ENCODE peak calls at places on chromosomes 5 and 9, in eight cellular contexts. D is HT-29; H is activated CD4-positive, CD25-positive, alpha-beta regulatory T cell treated with anti-CD3 and anti-CD28 coated beads, Interleukin-2, amount 50 U/mL, for 72 hours; W is K562; B is astrocyte of the hippocampus; O is naive thymus-derived CD8-positive, alpha-beta T cell; R is psoas muscle; E is activated naive CD8-positive, alpha-beta T cell treated with anti-CD3 and anti-CD28 coated beads, Interleukin-2, amount 50 U/mL, for 24 hours. F is an unnamed sample.

GRCh38 chr5:56161446-56161838 is 71.7 kb downstream of the ANKRD55 start:
- DNase-seq in H (no peak), W (no peak), O (no peak), D (no peak), E (no peak), R (no peak), B (no peak), F (no peak)

GRCh38 chr9:113296796-113297558 is 6.2 kb downstream of the RNF183 start:
- DNase-seq in W (no peak), R (no peak), D (no peak), E (no peak), H (no peak), O (no peak), B (no peak), F (no peak)

GRCh38 chr9:83220737-83221136 is 157.8 kb upstream of the RASEF start:
- DNase-seq in D (peak), H (no peak), R (no peak), O (no peak), E (no peak), B (peak), W (no peak), F (no peak)

GRCh38 chr5:119077444-119077843 is 6.6 kb downstream of the DMXL1 start:
- DNase-seq in E (no peak), B (no peak), R (no peak), O (no peak), W (peak), H (no peak), D (no peak), F (no peak)

GRCh38 chr5:132607133-132607532 is 50.4 kb downstream of the RAD50 start:
- DNase-seq in R (no peak), H (no peak), D (no peak), W (no peak), O (no peak), B (peak), E (no peak), F (no peak)

GRCh38 chr9:133962341-133962740 is 29.8 kb downstream of the VAV2 start:
- DNase-seq in R (no peak), W (no peak), O (peak), H (no peak), D (no peak), B (no peak), E (no peak), F (no peak)

GRCh38 chr5:167899490-167899889 is 392.0 kb upstream of the WWC1 start:
- DNase-seq in R (no peak), H (no peak), D (no peak), W (no peak), B (peak), E (no peak), O (no peak), F (no peak)

GRCh38 chr9:108512426-108513173 is 343.2 kb downstream of the ACTL7B start:
- DNase-seq in H (no peak), W (no peak), R (no peak), D (no peak), B (no peak), O (no peak), E (no peak), F (no peak)

GRCh38 chr9:4662989-4663792 is 1.1 kb downstream of the PLPP6 start:
- DNase-seq in E (no peak), O (no peak), D (peak), H (no peak), W (no peak), R (no peak), B (peak), F (no peak)

GRCh38 chr5:32538031-32538547 is 47.3 kb upstream of the SUB1 start:
- DNase-seq in B (no peak), D (no peak), H (no peak), R (no peak), O (no peak), E (peak), W (no peak), F (no peak)

GRCh38 chr9:79300153-79300552 is 271.6 kb upstream of the TLE4 start:
- DNase-seq in E (no peak), O (no peak), W (no peak), B (peak), D (no peak), R (no peak), H (no peak), F (no peak)

GRCh38 chr9:121278535-121279169 is 10.7 kb downstream of the GSN start:
- DNase-seq in H (no peak), O (no peak), R (peak), D (peak), B (peak), E (peak), W (peak), F (peak)

GRCh38 chr5:112738180-112738560 is 485 bp downstream of the APC start:
- DNase-seq in D (peak), H (no peak), W (peak), B (peak), R (no peak), O (no peak), E (no peak), F (no peak)

GRCh38 chr5:1140188-1140817 is 28.4 kb upstream of the SLC12A7 start:
- DNase-seq in E (peak), H (peak), W (peak), D (peak), B (peak), R (peak), O (peak), F (peak)

GRCh38 chr9:127640908-127641545 is 28.9 kb downstream of the STXBP1 start:
- DNase-seq in D (no peak), B (no peak), R (no peak), H (no peak), E (no peak), O (no peak), W (no peak), F (no peak)